ENCODE peak calls at places on chromosome 19, in four cellular contexts. One of them, this sample, is unnamed.
A peak's percentile ranks its signal among the peaks of the same experiment; 100 is the strongest.

GRCh38 chr19:17846146-17846545 is 1.6 kb downstream of the JAK3 start:
- DNase-seq in NCI-H1105: no peak
- DNase-seq in midbrain: no peak
- DNase-seq in fibroblast of the conjunctiva: no peak
- DNase-seq in this sample: no peak

GRCh38 chr19:18109731-18110671 is 12.4 kb downstream of the MAST3 start:
- DNase-seq in NCI-H1105: no peak
- DNase-seq in midbrain: peak; percentile 18
- DNase-seq in fibroblast of the conjunctiva: no peak
- DNase-seq in this sample: no peak

GRCh38 chr19:16814526-16815100 is 14.6 kb upstream of the SIN3B start:
- DNase-seq in NCI-H1105: no peak
- DNase-seq in midbrain: no peak
- DNase-seq in fibroblast of the conjunctiva: no peak
- DNase-seq in this sample: no peak

GRCh38 chr19:43467730-43468129 is 2.3 kb upstream of the LYPD3 start:
- DNase-seq in NCI-H1105: no peak
- DNase-seq in midbrain: no peak
- DNase-seq in fibroblast of the conjunctiva: no peak
- DNase-seq in this sample: no peak

GRCh38 chr19:40298026-40298425 is 12.9 kb upstream of the AKT2 start:
- DNase-seq in NCI-H1105: no peak
- DNase-seq in midbrain: no peak
- DNase-seq in fibroblast of the conjunctiva: no peak
- DNase-seq in this sample: no peak

GRCh38 chr19:51107406-51108065 is 673 bp downstream of the CTU1 start:
- DNase-seq in NCI-H1105: no peak
- DNase-seq in midbrain: no peak
- DNase-seq in fibroblast of the conjunctiva: no peak
- DNase-seq in this sample: no peak

GRCh38 chr19:8358948-8359347 is 5.0 kb upstream of the ANGPTL4 start:
- DNase-seq in NCI-H1105: no peak
- DNase-seq in midbrain: no peak
- DNase-seq in fibroblast of the conjunctiva: no peak
- DNase-seq in this sample: no peak

GRCh38 chr19:5603626-5604025 is 18.9 kb downstream of the SAFB2 start:
- DNase-seq in NCI-H1105: no peak
- DNase-seq in midbrain: no peak
- DNase-seq in fibroblast of the conjunctiva: no peak
- DNase-seq in this sample: no peak

GRCh38 chr19:10817291-10818038 is 18.5 kb downstream of the TMED1 start:
- DNase-seq in NCI-H1105: no peak
- DNase-seq in midbrain: no peak
- DNase-seq in fibroblast of the conjunctiva: peak; percentile 96
- DNase-seq in this sample: no peak

GRCh38 chr19:38715540-38715939 is 28.7 kb downstream of the CAPN12 start:
- DNase-seq in NCI-H1105: no peak
- DNase-seq in midbrain: no peak
- DNase-seq in fibroblast of the conjunctiva: no peak
- DNase-seq in this sample: no peak

GRCh38 chr19:7575426-7576040 is 20.1 kb upstream of the CAMSAP3 start:
- DNase-seq in NCI-H1105: no peak
- DNase-seq in midbrain: no peak
- DNase-seq in fibroblast of the conjunctiva: no peak
- DNase-seq in this sample: no peak

GRCh38 chr19:408441-409005 is 424 bp downstream of the C2CD4C start:
- DNase-seq in NCI-H1105: peak; percentile 42
- DNase-seq in midbrain: no peak
- DNase-seq in fibroblast of the conjunctiva: no peak
- DNase-seq in this sample: no peak

GRCh38 chr19:33063356-33064116 is 1.2 kb downstream of the RHPN2 start:
- DNase-seq in NCI-H1105: peak; percentile 65
- DNase-seq in midbrain: peak; percentile 30
- DNase-seq in fibroblast of the conjunctiva: no peak
- DNase-seq in this sample: no peak

GRCh38 chr19:47351545-47351944 is 2.4 kb downstream of the DHX34 start:
- DNase-seq in NCI-H1105: no peak
- DNase-seq in midbrain: peak; percentile 25
- DNase-seq in fibroblast of the conjunctiva: no peak
- DNase-seq in this sample: peak; percentile 55

GRCh38 chr19:1266818-1267440 is 2.2 kb upstream of the CIRBP start:
- DNase-seq in NCI-H1105: peak; percentile 33
- DNase-seq in midbrain: peak; percentile 83
- DNase-seq in fibroblast of the conjunctiva: no peak
- DNase-seq in this sample: no peak

GRCh38 chr19:1169921-1170885 is 3.9 kb downstream of the SBNO2 start:
- DNase-seq in NCI-H1105: no peak
- DNase-seq in midbrain: no peak
- DNase-seq in fibroblast of the conjunctiva: no peak
- DNase-seq in this sample: peak; percentile 79

GRCh38 chr19:10227215-10227971 is 3.7 kb downstream of the S1PR2 start:
- DNase-seq in NCI-H1105: no peak
- DNase-seq in midbrain: peak; percentile 92
- DNase-seq in fibroblast of the conjunctiva: no peak
- DNase-seq in this sample: peak; percentile 97

GRCh38 chr19:6802336-6803035 is 30.0 kb downstream of the VAV1 start:
- DNase-seq in NCI-H1105: no peak
- DNase-seq in midbrain: peak; percentile 14
- DNase-seq in fibroblast of the conjunctiva: no peak
- DNase-seq in this sample: peak; percentile 61

GRCh38 chr19:855566-856120 is 3.5 kb downstream of the ELANE start:
- DNase-seq in NCI-H1105: no peak
- DNase-seq in midbrain: no peak
- DNase-seq in fibroblast of the conjunctiva: no peak
- DNase-seq in this sample: no peak

GRCh38 chr19:17021793-17022590 is 4.6 kb downstream of the CPAMD8 start:
- DNase-seq in NCI-H1105: no peak
- DNase-seq in midbrain: no peak
- DNase-seq in fibroblast of the conjunctiva: no peak
- DNase-seq in this sample: no peak

GRCh38 chr19:49676136-49676689 is 858 bp upstream of the PRMT1 start:
- DNase-seq in NCI-H1105: peak; percentile 74
- DNase-seq in midbrain: peak; percentile 94
- DNase-seq in fibroblast of the conjunctiva: peak; percentile 92
- DNase-seq in this sample: peak; percentile 92

GRCh38 chr19:39417463-39418181 is 5.2 kb downstream of the PLEKHG2 start:
- DNase-seq in NCI-H1105: no peak
- DNase-seq in midbrain: no peak
- DNase-seq in fibroblast of the conjunctiva: no peak
- DNase-seq in this sample: no peak

GRCh38 chr19:38251564-38252051 is 4.6 kb downstream of the PPP1R14A start:
- DNase-seq in NCI-H1105: no peak
- DNase-seq in midbrain: peak; percentile 51
- DNase-seq in fibroblast of the conjunctiva: no peak
- DNase-seq in this sample: peak; percentile 45

GRCh38 chr19:2260341-2260751 is 4.1 kb upstream of the JSRP1 start:
- DNase-seq in NCI-H1105: no peak
- DNase-seq in midbrain: no peak
- DNase-seq in fibroblast of the conjunctiva: no peak
- DNase-seq in this sample: no peak